ENCODE peak calls at places on chromosomes 7 and 10, in seven cellular contexts. P is A673, W is lung, H is HFFc6, Y is SK-N-SH, U is right atrium auricular region, M is fibroblast of pulmonary artery. O is an unnamed sample.

GRCh38 chr10:47256753-47257336 is 43.2 kb upstream of the GDF10 start:
- DNase-seq in P (no peak), W (no peak), H (no peak), Y (no peak), U (no peak), M (no peak), O (no peak)

GRCh38 chr7:37480026-37480425 is 31.4 kb upstream of the ELMO1 start:
- DNase-seq in P (no peak), W (no peak), H (no peak), Y (no peak), U (no peak), M (no peak), O (no peak)

GRCh38 chr10:71613303-71613777 is 106.2 kb downstream of the C10orf105 start:
- DNase-seq in P (no peak), W (no peak), H (peak; percentile 9), Y (no peak), U (peak; percentile 68), M (peak; percentile 13), O (no peak)

GRCh38 chr7:18753972-18754610 is 258.5 kb downstream of the HDAC9 start:
- DNase-seq in P (no peak), W (no peak), H (peak; percentile 91), Y (no peak), U (no peak), M (peak; percentile 61), O (peak; percentile 94)

GRCh38 chr7:6161463-6162330 is 110.7 kb downstream of the CYTH3 start:
- DNase-seq in P (no peak), W (no peak), H (no peak), Y (no peak), U (no peak), M (no peak), O (no peak)

GRCh38 chr7:121079425-121080169 is 91.1 kb downstream of the CPED1 start:
- DNase-seq in P (no peak), W (no peak), H (peak; percentile 10), Y (no peak), U (no peak), M (peak; percentile 53), O (peak; percentile 78)

GRCh38 chr7:91979590-91979989 is 38.9 kb downstream of the AKAP9 start:
- DNase-seq in P (no peak), W (no peak), H (no peak), Y (no peak), U (no peak), M (no peak), O (no peak)

GRCh38 chr10:77892761-77893160 is 33.8 kb downstream of the DLG5 start:
- DNase-seq in P (no peak), W (no peak), H (no peak), Y (no peak), U (no peak), M (no peak), O (no peak)

GRCh38 chr10:79052311-79053080 is 16.3 kb upstream of the ZMIZ1 start:
- DNase-seq in P (peak; percentile 50), W (no peak), H (no peak), Y (peak; percentile 66), U (no peak), M (peak; percentile 12), O (peak; percentile 42)

GRCh38 chr10:44576715-44577191 is 191.9 kb upstream of the CXCL12 start:
- DNase-seq in P (no peak), W (no peak), H (peak; percentile 23), Y (no peak), U (no peak), M (peak; percentile 79), O (peak; percentile 35)

GRCh38 chr10:128579280-128579679 is 453.1 kb upstream of the MKI67 start:
- DNase-seq in P (no peak), W (no peak), H (no peak), Y (no peak), U (no peak), M (no peak), O (no peak)

GRCh38 chr7:19944363-19945120 is 171.1 kb upstream of the TMEM196 start:
- DNase-seq in P (no peak), W (no peak), H (no peak), Y (no peak), U (no peak), M (no peak), O (peak; percentile 4)

GRCh38 chr10:132131581-132132250 is 55.0 kb upstream of the DPYSL4 start:
- DNase-seq in P (no peak), W (no peak), H (no peak), Y (no peak), U (no peak), M (no peak), O (no peak)

GRCh38 chr10:111677747-111678146 is 505.8 kb downstream of the GPAM start:
- DNase-seq in P (peak; percentile 6), W (no peak), H (no peak), Y (peak; percentile 10), U (no peak), M (no peak), O (no peak)

GRCh38 chr7:19920200-19920599 is 146.8 kb upstream of the TMEM196 start:
- DNase-seq in P (no peak), W (no peak), H (peak; percentile 0), Y (no peak), U (no peak), M (peak; percentile 82), O (peak; percentile 90)

GRCh38 chr7:16697507-16698199 is 51.7 kb downstream of the BZW2 start:
- DNase-seq in P (no peak), W (no peak), H (peak; percentile 78), Y (no peak), U (no peak), M (peak; percentile 72), O (peak; percentile 39)

GRCh38 chr10:84540022-84540616 is 211.7 kb downstream of the CCSER2 start:
- DNase-seq in P (peak; percentile 23), W (no peak), H (peak; percentile 86), Y (no peak), U (no peak), M (peak; percentile 71), O (peak; percentile 89)

GRCh38 chr7:147639037-147639436 is 951.5 kb upstream of the C7orf33 start:
- DNase-seq in P (no peak), W (no peak), H (no peak), Y (no peak), U (no peak), M (no peak), O (no peak)

GRCh38 chr10:122112625-122113160 is 123.7 kb downstream of the TACC2 start:
- DNase-seq in P (peak; percentile 14), W (peak; percentile 84), H (peak; percentile 98), Y (peak; percentile 93), U (peak; percentile 94), M (peak; percentile 96), O (peak; percentile 93)

GRCh38 chr7:7746419-7746818 is 28.0 kb upstream of the RPA3 start:
- DNase-seq in P (no peak), W (no peak), H (no peak), Y (peak; percentile 31), U (no peak), M (no peak), O (no peak)

GRCh38 chr7:14196555-14196954 is 207.1 kb upstream of the ETV1 start:
- DNase-seq in P (no peak), W (no peak), H (no peak), Y (no peak), U (no peak), M (peak; percentile 8), O (peak; percentile 28)

GRCh38 chr7:159370-160270 is 32.8 kb upstream of the FAM20C start:
- DNase-seq in P (no peak), W (no peak), H (no peak), Y (peak; percentile 51), U (no peak), M (no peak), O (no peak)

GRCh38 chr7:97016392-97017196 is 8.0 kb downstream of the DLX5 start:
- DNase-seq in P (peak; percentile 69), W (no peak), H (no peak), Y (peak; percentile 89), U (no peak), M (no peak), O (no peak)

GRCh38 chr7:157875230-157876179 is 538.7 kb downstream of the DNAJB6 start:
- DNase-seq in P (peak; percentile 6), W (no peak), H (no peak), Y (peak; percentile 91), U (no peak), M (no peak), O (peak; percentile 32)

GRCh38 chr10:114117728-114118127 is 56.3 kb downstream of the CCDC186 start:
- DNase-seq in P (no peak), W (no peak), H (no peak), Y (no peak), U (no peak), M (no peak), O (no peak)

GRCh38 chr7:742791-743190 is 15.7 kb upstream of the PRKAR1B start:
- DNase-seq in P (no peak), W (no peak), H (no peak), Y (no peak), U (no peak), M (no peak), O (no peak)

DNA sequence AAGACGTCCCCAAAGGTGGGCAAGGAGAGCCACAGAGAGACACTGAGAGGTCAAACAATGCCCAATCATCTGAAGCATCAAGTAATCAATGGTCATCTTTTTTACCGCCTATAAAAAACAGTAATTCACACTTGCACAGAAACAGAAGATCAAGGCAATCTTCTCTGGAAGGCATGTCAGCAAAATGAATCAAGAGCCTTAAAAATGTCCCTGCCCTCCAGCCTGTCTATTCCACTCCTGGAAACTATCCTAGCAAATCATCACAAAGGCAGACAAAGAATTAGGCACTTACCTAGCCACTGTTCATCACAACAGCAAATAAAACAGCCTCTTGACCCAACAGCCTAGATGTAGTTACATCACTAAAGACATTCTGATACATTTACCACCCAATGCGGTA is 48.9 kb downstream of the FAM53B start:
- DNase-seq in P (no peak), W (no peak), H (no peak), Y (no peak), U (no peak), M (no peak), O (no peak)
- TF ChIP-seq CTCF in P (no peak), W (no peak), H (no peak), Y (no peak), U (no peak), M (no peak), O (no peak)

GRCh38 chr10:69464801-69465401 is 13.6 kb downstream of the TSPAN15 start:
- DNase-seq in P (no peak), W (no peak), H (no peak), Y (no peak), U (peak; percentile 66), M (no peak), O (no peak)
- TF ChIP-seq CTCF in P (no peak), W (no peak), H (no peak), Y (no peak), U (no peak), M (no peak), O (no peak)

GRCh38 chr7:49125246-49125645 is 200.9 kb downstream of the CDC14C start:
- DNase-seq in P (no peak), W (no peak), H (no peak), Y (no peak), U (no peak), M (no peak), O (no peak)

GRCh38 chr7:49119706-49120105 is 195.4 kb downstream of the CDC14C start:
- DNase-seq in P (no peak), W (no peak), H (no peak), Y (no peak), U (no peak), M (no peak), O (no peak)
- TF ChIP-seq CTCF in P (no peak), W (no peak), H (no peak), Y (no peak), U (no peak), M (no peak), O (no peak)

GRCh38 chr10:53298443-53298842 is 525.9 kb upstream of the MBL2 start:
- DNase-seq in P (no peak), W (no peak), H (no peak), Y (no peak), U (no peak), M (no peak), O (peak; percentile 3)
- TF ChIP-seq CTCF in P (no peak), W (no peak), H (no peak), Y (no peak), U (no peak), M (no peak), O (no peak)

GRCh38 chr7:150323682-150324365 is 479 bp upstream of the ACTR3C start:
- DNase-seq in P (peak; percentile 61), W (no peak), H (no peak), Y (peak; percentile 54), U (no peak), M (no peak), O (peak; percentile 17)
- TF ChIP-seq CTCF in P (no peak), W (no peak), H (no peak), Y (no peak), U (no peak), M (no peak), O (no peak)